ENCODE peak calls at places on chromosome 7, in seven cellular contexts. W is cardiac muscle cell, D is fibroblast of the aortic adventitia, S is A673, U is RWPE1, I is GM20000, X is AG09319. V is an unnamed sample.

GRCh38 chr7:71495828-71496227 is 363.9 kb downstream of the GALNT17 start:
- DNase-seq in W (no peak), D (no peak), S (no peak), U (no peak), I (no peak), X (no peak), V (no peak)

GRCh38 chr7:30894866-30895408 is 16.7 kb upstream of the AQP1 start:
- DNase-seq in W (peak), D (no peak), S (no peak), U (no peak), I (no peak), X (no peak), V (no peak)

GRCh38 chr7:92560602-92561001 is 29.6 kb downstream of the FAM133B start:
- DNase-seq in W (no peak), D (no peak), S (no peak), U (no peak), I (no peak), X (no peak), V (no peak)

GRCh38 chr7:148983220-148984146 is 44.8 kb downstream of the PDIA4 start:
- DNase-seq in W (peak), D (peak), S (peak), U (peak), I (peak), X (peak), V (peak)

GRCh38 chr7:82331234-82331633 is 112.3 kb downstream of the CACNA2D1 start:
- DNase-seq in W (no peak), D (no peak), S (no peak), U (no peak), I (no peak), X (no peak), V (no peak)

GRCh38 chr7:158655931-158656441 is 48.6 kb downstream of the NCAPG2 start:
- DNase-seq in W (no peak), D (no peak), S (no peak), U (no peak), I (peak), X (no peak), V (no peak)

GRCh38 chr7:48111596-48111995 is 22.5 kb downstream of the UPP1 start:
- DNase-seq in W (no peak), D (no peak), S (no peak), U (no peak), I (no peak), X (no peak), V (no peak)

GRCh38 chr7:99623702-99624447 is 7.1 kb downstream of the ZSCAN25 start:
- DNase-seq in W (no peak), D (no peak), S (no peak), U (no peak), I (no peak), X (no peak), V (no peak)

GRCh38 chr7:139776486-139777303 is 1.1 kb downstream of the HIPK2 start:
- DNase-seq in W (peak), D (peak), S (peak), U (peak), I (peak), X (no peak), V (peak)

GRCh38 chr7:120216947-120217346 is 56.0 kb upstream of the KCND2 start:
- DNase-seq in W (no peak), D (no peak), S (no peak), U (no peak), I (no peak), X (no peak), V (no peak)

GRCh38 chr7:149021725-149022062 is 6.6 kb downstream of the PDIA4 start:
- DNase-seq in W (no peak), D (no peak), S (no peak), U (no peak), I (no peak), X (no peak), V (no peak)

GRCh38 chr7:38796636-38797501 is 112.1 kb downstream of the VPS41 start:
- DNase-seq in W (peak), D (peak), S (peak), U (peak), I (peak), X (peak), V (peak)

GRCh38 chr7:66904063-66904593 is 16.9 kb upstream of the TMEM248 start:
- DNase-seq in W (no peak), D (no peak), S (no peak), U (no peak), I (no peak), X (no peak), V (no peak)

DNA sequence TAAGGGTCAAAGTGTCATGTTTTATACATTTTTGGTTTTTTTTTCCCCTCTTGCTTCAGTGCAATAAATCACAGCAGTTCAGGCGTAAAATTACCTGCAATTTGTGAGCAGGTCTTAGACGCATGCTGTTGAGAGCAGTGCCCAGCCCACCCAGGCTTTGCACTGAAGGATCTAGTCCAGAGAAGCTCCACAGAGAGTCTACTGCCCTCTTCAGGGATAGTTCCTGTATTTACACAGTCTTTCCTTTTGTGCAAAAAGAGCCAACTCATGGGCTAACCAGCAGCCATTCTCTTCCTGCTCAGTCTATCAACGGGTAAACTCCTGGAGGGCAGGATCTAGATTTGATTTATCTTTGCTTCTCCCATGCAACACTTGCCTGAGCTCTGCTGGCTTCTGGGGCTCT is 82.2 kb upstream of the NAMPT start:
- DNase-seq in W (peak), D (peak), S (peak), U (no peak), I (peak), X (no peak), V (no peak)
- TF ChIP-seq CTCF in W (peak), D (peak), S (peak), U (no peak), I (no peak), X (peak), V (no peak)

DNA sequence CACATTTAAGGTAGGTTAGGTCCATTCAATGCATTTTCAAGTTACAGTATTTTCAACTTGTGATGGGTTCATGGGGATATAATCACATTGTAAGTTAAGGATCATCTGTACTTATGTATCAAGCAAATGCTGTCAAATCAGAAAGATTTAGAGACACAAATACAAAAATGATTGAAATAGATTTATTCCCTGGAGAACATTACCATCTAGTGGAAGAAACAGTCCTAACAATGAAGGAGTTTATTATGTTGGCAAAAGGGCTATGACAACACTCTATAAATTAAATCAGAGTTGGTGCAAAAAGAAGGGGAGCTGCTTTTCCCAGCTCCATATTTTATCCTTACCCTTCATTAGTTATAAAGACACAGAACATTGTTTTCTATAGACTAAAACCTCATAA is 69.0 kb downstream of the PRSS58 start:
- DNase-seq in W (no peak), D (peak), S (peak), U (no peak), I (no peak), X (no peak), V (no peak)
- TF ChIP-seq CTCF in W (no peak), D (no peak), S (peak), U (no peak), I (no peak), X (no peak), V (peak)

DNA sequence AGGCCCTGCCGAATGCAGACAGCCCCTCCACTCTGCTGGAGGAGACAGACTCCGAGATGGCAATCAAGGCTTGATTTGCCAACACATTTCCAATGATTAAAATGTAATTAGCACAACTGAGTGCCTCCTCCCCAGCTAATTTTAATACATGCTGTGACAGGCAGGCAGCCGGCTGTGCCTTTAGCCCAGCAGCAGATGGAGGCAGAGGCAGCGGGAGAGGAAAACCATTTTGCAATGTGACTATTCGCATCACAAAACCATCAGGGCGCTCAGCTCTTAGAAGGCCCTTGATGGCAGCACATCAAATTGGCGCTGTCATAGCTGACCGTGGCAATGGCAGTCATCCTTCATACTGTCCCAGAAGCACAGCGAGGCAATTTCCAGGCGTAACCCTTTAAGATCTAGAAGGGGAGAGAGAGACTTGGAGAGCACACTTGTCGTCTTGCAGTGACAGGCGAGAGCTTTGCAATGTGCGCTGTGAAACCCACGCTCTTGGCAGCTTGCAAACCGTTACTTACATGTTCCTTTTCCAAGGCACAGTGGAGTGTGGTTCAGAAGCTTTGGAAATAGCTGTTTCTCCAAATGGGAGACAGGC is 714.8 kb upstream of the GALNT17 start:
- DNase-seq in W (no peak), D (no peak), S (no peak), U (no peak), I (no peak), X (no peak), V (no peak)
- TF ChIP-seq CTCF in W (no peak), D (no peak), S (no peak), U (no peak), I (no peak), X (no peak), V (no peak)

DNA sequence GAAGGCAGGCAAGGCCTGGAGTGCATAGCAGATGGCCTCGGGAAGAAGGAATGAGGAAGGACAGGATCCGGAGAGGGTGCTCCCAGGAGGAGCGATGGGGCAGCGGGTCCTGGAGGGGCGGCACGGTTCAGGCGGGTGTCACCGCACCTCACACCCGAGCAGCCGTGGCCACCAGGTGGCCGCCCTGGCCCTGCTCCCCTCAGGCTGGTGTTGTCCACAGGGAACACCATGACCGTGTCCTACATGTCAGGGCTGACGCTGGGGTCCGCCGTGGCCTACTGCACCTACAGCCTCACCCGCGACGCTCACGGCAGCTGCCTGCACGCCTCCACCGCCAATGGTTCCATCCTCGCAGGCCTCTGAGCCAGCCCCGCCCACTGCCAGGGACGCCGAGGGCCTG is 19.8 kb downstream of the SLC29A4 start:
- DNase-seq in W (no peak), D (no peak), S (no peak), U (no peak), I (no peak), X (no peak), V (no peak)
- TF ChIP-seq CTCF in W (no peak), D (no peak), S (no peak), U (no peak), I (no peak), X (no peak), V (peak)

GRCh38 chr7:44735403-44736165 is 13.1 kb upstream of the ZMIZ2 start:
- DNase-seq in W (peak), D (peak), S (peak), U (peak), I (no peak), X (peak), V (no peak)
- TF ChIP-seq CTCF in W (no peak), D (peak), S (no peak), U (no peak), I (no peak), X (no peak), V (no peak)

V was measured in progenitor cell of endocrine pancreas.